ENCODE peak calls at places on chromosomes 1 and 21, in six cellular contexts. X is activated CD4-positive, alpha-beta memory T cell treated with anti-CD3 and anti-CD28 coated beads for 36 hours; K is iPS-NIHi11; Y is HTR-8/SVneo; T is aorta; F is pancreas. H is an unnamed sample.

GRCh38 chr1:33435096-33435820 is 4.4 kb upstream of the PHC2 start:
- DNase-seq in X (no peak), K (no peak), Y (no peak), T (no peak), F (no peak), H (peak)

GRCh38 chr1:184380468-184380867 is 6.4 kb upstream of the C1orf21 start:
- DNase-seq in X (no peak), K (no peak), Y (no peak), T (no peak), F (no peak), H (no peak)

GRCh38 chr1:243917177-243917862 is 67.3 kb upstream of the AKT3 start:
- DNase-seq in X (peak), K (peak), Y (peak), T (peak), F (peak), H (no peak)

GRCh38 chr1:14724234-14724633 is 125.7 kb downstream of the KAZN start:
- DNase-seq in X (no peak), K (no peak), Y (no peak), T (no peak), F (no peak), H (no peak)

GRCh38 chr1:18481190-18481920 is 625 bp downstream of the KLHDC7A start:
- DNase-seq in X (no peak), K (peak), Y (no peak), T (no peak), F (peak), H (no peak)

GRCh38 chr21:25682382-25682781 is 43.3 kb downstream of the JAM2 start:
- DNase-seq in X (no peak), K (no peak), Y (no peak), T (no peak), F (no peak), H (no peak)

GRCh38 chr1:18079941-18080340 is 27.7 kb upstream of the IGSF21 start:
- DNase-seq in X (no peak), K (no peak), Y (no peak), T (no peak), F (no peak), H (no peak)

GRCh38 chr1:204263240-204263848 is 49.6 kb upstream of the GOLT1A start:
- DNase-seq in X (no peak), K (no peak), Y (no peak), T (no peak), F (peak), H (no peak)

GRCh38 chr1:925532-926421 is 2.1 kb downstream of the SAMD11 start:
- DNase-seq in X (no peak), K (peak), Y (peak), T (peak), F (no peak), H (no peak)

GRCh38 chr1:198605880-198606458 is 32.9 kb upstream of the PTPRC start:
- DNase-seq in X (no peak), K (no peak), Y (peak), T (no peak), F (no peak), H (no peak)

GRCh38 chr1:23394664-23395063 is 25.0 kb upstream of the ZNF436 start:
- DNase-seq in X (no peak), K (peak), Y (no peak), T (peak), F (peak), H (no peak)

GRCh38 chr1:88726697-88727096 is 42.6 kb downstream of the PKN2 start:
- DNase-seq in X (no peak), K (no peak), Y (no peak), T (no peak), F (no peak), H (no peak)

GRCh38 chr1:40020447-40021085 is 20.0 kb upstream of the CAP1 start:
- DNase-seq in X (no peak), K (no peak), Y (no peak), T (no peak), F (no peak), H (no peak)

GRCh38 chr1:159140474-159140873 is 30.9 kb upstream of the CADM3 start:
- DNase-seq in X (no peak), K (no peak), Y (no peak), T (no peak), F (no peak), H (no peak)

GRCh38 chr1:217660353-217661062 is 29.4 kb downstream of the SPATA17 start:
- DNase-seq in X (no peak), K (peak), Y (peak), T (no peak), F (no peak), H (peak)

GRCh38 chr21:41962425-41962966 is 8.7 kb upstream of the C2CD2 start:
- DNase-seq in X (no peak), K (no peak), Y (no peak), T (no peak), F (no peak), H (no peak)

GRCh38 chr1:24857528-24858133 is 72.4 kb downstream of the RUNX3 start:
- DNase-seq in X (no peak), K (peak), Y (no peak), T (no peak), F (no peak), H (no peak)

GRCh38 chr21:44653656-44654575 is 543 bp downstream of the KRTAP12-4 start:
- DNase-seq in X (peak), K (no peak), Y (no peak), T (no peak), F (no peak), H (no peak)

GRCh38 chr1:41853907-41854306 is 64.8 kb downstream of the HIVEP3 start:
- DNase-seq in X (no peak), K (no peak), Y (no peak), T (no peak), F (no peak), H (no peak)

GRCh38 chr21:35053356-35054096 is 4.4 kb upstream of the RUNX1 start:
- DNase-seq in X (no peak), K (no peak), Y (no peak), T (no peak), F (no peak), H (no peak)

GRCh38 chr1:204369006-204369726 is 9.4 kb upstream of the PLEKHA6 start:
- DNase-seq in X (no peak), K (no peak), Y (no peak), T (no peak), F (no peak), H (no peak)

GRCh38 chr1:22830131-22830566 is 119.5 kb downstream of the EPHB2 start:
- DNase-seq in X (no peak), K (no peak), Y (no peak), T (no peak), F (no peak), H (no peak)

GRCh38 chr1:110150330-110151174 is at the start of gene SLC6A17:
- DNase-seq in X (peak), K (peak), Y (peak), T (peak), F (no peak), H (peak)

GRCh38 chr1:244672961-244673695 is 20.2 kb downstream of the DESI2 start:
- DNase-seq in X (no peak), K (no peak), Y (no peak), T (no peak), F (no peak), H (no peak)

GRCh38 chr1:236425031-236425663 is 31.1 kb downstream of the EDARADD start:
- DNase-seq in X (peak), K (peak), Y (peak), T (no peak), F (no peak), H (no peak)

GRCh38 chr1:151134396-151134795 is 12.0 kb downstream of the SEMA6C start:
- DNase-seq in X (no peak), K (no peak), Y (no peak), T (peak), F (no peak), H (no peak)

GRCh38 chr1:12059722-12060464 is 3.2 kb upstream of the TNFRSF8 start:
- DNase-seq in X (peak), K (no peak), Y (no peak), T (no peak), F (no peak), H (no peak)

GRCh38 chr1:180560868-180561600 is 2.3 kb downstream of the OVAAL start:
- DNase-seq in X (no peak), K (no peak), Y (no peak), T (no peak), F (no peak), H (no peak)

GRCh38 chr1:173997796-173998195 is 24.4 kb downstream of the RC3H1 start:
- DNase-seq in X (no peak), K (no peak), Y (peak), T (no peak), F (no peak), H (no peak)

GRCh38 chr1:67724928-67725560 is 40.0 kb downstream of the GADD45A start:
- DNase-seq in X (no peak), K (no peak), Y (no peak), T (no peak), F (no peak), H (no peak)

GRCh38 chr1:52413410-52414104 is 9.2 kb downstream of the PRPF38A start:
- DNase-seq in X (no peak), K (no peak), Y (no peak), T (no peak), F (no peak), H (no peak)

GRCh38 chr1:229027622-229028182 is 243.2 kb upstream of the RAB4A start:
- DNase-seq in X (peak), K (peak), Y (no peak), T (no peak), F (no peak), H (peak)

GRCh38 chr1:204647114-204647804 is 38.3 kb downstream of the LRRN2 start:
- DNase-seq in X (peak), K (peak), Y (peak), T (no peak), F (no peak), H (peak)

GRCh38 chr1:160628799-160629263 is 18.0 kb downstream of the SLAMF1 start:
- DNase-seq in X (peak), K (no peak), Y (no peak), T (no peak), F (no peak), H (no peak)

GRCh38 chr1:232905324-232906034 is 44.9 kb upstream of the NTPCR start:
- DNase-seq in X (no peak), K (no peak), Y (no peak), T (no peak), F (no peak), H (no peak)

GRCh38 chr1:175599212-175599681 is 144.1 kb downstream of the TNR start:
- DNase-seq in X (no peak), K (peak), Y (no peak), T (no peak), F (no peak), H (no peak)

GRCh38 chr1:109152196-109152595 is 38.3 kb downstream of the ELAPOR1 start:
- DNase-seq in X (no peak), K (no peak), Y (no peak), T (no peak), F (peak), H (no peak)

GRCh38 chr1:39136635-39137034 is 67.9 kb upstream of the MACF1 start:
- DNase-seq in X (no peak), K (no peak), Y (no peak), T (no peak), F (no peak), H (no peak)

H was measured in COLO829.